ENCODE peak calls at places on chromosomes 4 and X, in six cellular contexts. B, R, I, L, K and C are unnamed samples.

GRCh38 chr4:16439003-16439402 is 212.7 kb upstream of the TAPT1 start:
- DNase-seq in R (no peak), K (no peak), L (no peak), I (peak; percentile 60), B (no peak), C (no peak)

GRCh38 chrX:150683536-150684146 is 9.6 kb upstream of the MTMR1 start:
- DNase-seq in I (peak; percentile 65), B (no peak), L (no peak), K (no peak), R (no peak), C (no peak)

GRCh38 chr4:26687728-26688127 is 103.8 kb downstream of the TBC1D19 start:
- DNase-seq in L (no peak), R (no peak), I (peak; percentile 87), K (no peak), B (no peak), C (no peak)

GRCh38 chr4:165006457-165006856 is 25.3 kb upstream of the TRIM60 start:
- DNase-seq in R (no peak), B (no peak), K (no peak), L (no peak), I (no peak), C (no peak)

GRCh38 chr4:54276633-54277426 is 47.7 kb downstream of the PDGFRA start:
- DNase-seq in R (no peak), K (no peak), B (no peak), L (no peak), I (peak; percentile 85), C (no peak)

GRCh38 chrX:115582871-115583729 is 22.1 kb downstream of the PLS3 start:
- DNase-seq in L (no peak), R (no peak), I (no peak), B (no peak), K (no peak), C (no peak)

GRCh38 chr4:17654701-17655100 is 40.3 kb downstream of the MED28 start:
- DNase-seq in L (no peak), R (no peak), I (no peak), K (no peak), B (no peak), C (no peak)

GRCh38 chr4:186144596-186145569 is 40.4 kb downstream of the FAM149A start:
- DNase-seq in R (peak; percentile 83), K (peak; percentile 69), L (peak; percentile 51), I (peak; percentile 97), B (peak; percentile 21), C (peak; percentile 77)

GRCh38 chr4:99642725-99643489 is 14.7 kb downstream of the C4orf54 start:
- DNase-seq in R (no peak), I (no peak), B (peak; percentile 95), K (peak; percentile 75), L (peak; percentile 79), C (peak; percentile 84)

GRCh38 chr4:128524311-128524710 is 236.7 kb upstream of the PGRMC2 start:
- DNase-seq in B (peak; percentile 23), R (peak; percentile 80), K (no peak), L (no peak), I (peak; percentile 87), C (no peak)

GRCh38 chrX:141405486-141405877 is 163.2 kb upstream of the SPANXC start:
- DNase-seq in I (no peak), L (no peak), B (no peak), R (no peak), K (no peak), C (no peak)

GRCh38 chr4:114615435-114615834 is 16.8 kb downstream of the UGT8 start:
- DNase-seq in B (no peak), K (no peak), R (no peak), I (peak; percentile 14), L (no peak), C (no peak)

GRCh38 chr4:24810016-24810415 is 14.6 kb downstream of the SOD3 start:
- DNase-seq in R (no peak), I (peak; percentile 86), K (no peak), B (no peak), L (no peak), C (no peak)

GRCh38 chrX:97639526-97639925 is 755.8 kb downstream of the RPA4 start:
- DNase-seq in K (no peak), I (no peak), B (no peak), R (no peak), L (no peak), C (no peak)

GRCh38 chr4:1416051-1416947 is 10.1 kb upstream of the NKX1-1 start:
- DNase-seq in I (peak; percentile 80), B (no peak), R (peak; percentile 62), K (no peak), L (no peak), C (no peak)

GRCh38 chr4:24477919-24478318 is 106.4 kb downstream of the DHX15 start:
- DNase-seq in R (no peak), I (peak; percentile 85), B (no peak), K (peak; percentile 50), L (peak; percentile 48), C (peak; percentile 25)

GRCh38 chrX:144219035-144219434 is 335.2 kb downstream of the UBE2NL start:
- DNase-seq in K (no peak), L (no peak), R (peak; percentile 21), B (no peak), I (no peak), C (no peak)

GRCh38 chrX:102959471-102959870 is 22.4 kb downstream of the RAB40AL start:
- DNase-seq in L (no peak), R (no peak), K (no peak), I (peak; percentile 60), B (no peak), C (no peak)

GRCh38 chr4:99540287-99540939 is 23.4 kb downstream of the TRMT10A start:
- DNase-seq in B (no peak), I (no peak), K (no peak), L (no peak), R (no peak), C (no peak)

GRCh38 chr4:150569384-150569987 is 12.5 kb upstream of the MAB21L2 start:
- DNase-seq in K (no peak), L (no peak), I (peak; percentile 58), R (no peak), B (no peak), C (no peak)

GRCh38 chr4:138007572-138007971 is 234.6 kb downstream of the SLC7A11 start:
- DNase-seq in K (no peak), L (no peak), I (no peak), B (no peak), R (no peak), C (no peak)

GRCh38 chrX:38961936-38962335 is 160.7 kb downstream of the MID1IP1 start:
- DNase-seq in I (no peak), K (no peak), L (no peak), B (no peak), R (no peak), C (no peak)

GRCh38 chr4:106583567-106583966 is 215.0 kb upstream of the GIMD1 start:
- DNase-seq in K (no peak), I (peak; percentile 82), L (no peak), R (no peak), B (no peak), C (no peak)

GRCh38 chrX:27995611-27996010 is 14.4 kb upstream of the DCAF8L1 start:
- DNase-seq in B (no peak), R (no peak), I (no peak), L (no peak), K (no peak), C (no peak)

GRCh38 chrX:38800981-38801845 is at the start of gene MID1IP1:
- DNase-seq in R (peak; percentile 93), K (peak; percentile 91), I (peak; percentile 96), L (peak; percentile 93), B (peak; percentile 94), C (peak; percentile 91)

GRCh38 chr4:151624606-151625565 is 135.9 kb downstream of the GATB start:
- DNase-seq in I (no peak), R (no peak), L (no peak), B (no peak), K (no peak), C (peak; percentile 67)

GRCh38 chr4:171985129-171985528 is 171.9 kb downstream of the GALNTL6 start:
- DNase-seq in K (no peak), I (no peak), R (no peak), L (no peak), B (no peak), C (no peak)

DNA sequence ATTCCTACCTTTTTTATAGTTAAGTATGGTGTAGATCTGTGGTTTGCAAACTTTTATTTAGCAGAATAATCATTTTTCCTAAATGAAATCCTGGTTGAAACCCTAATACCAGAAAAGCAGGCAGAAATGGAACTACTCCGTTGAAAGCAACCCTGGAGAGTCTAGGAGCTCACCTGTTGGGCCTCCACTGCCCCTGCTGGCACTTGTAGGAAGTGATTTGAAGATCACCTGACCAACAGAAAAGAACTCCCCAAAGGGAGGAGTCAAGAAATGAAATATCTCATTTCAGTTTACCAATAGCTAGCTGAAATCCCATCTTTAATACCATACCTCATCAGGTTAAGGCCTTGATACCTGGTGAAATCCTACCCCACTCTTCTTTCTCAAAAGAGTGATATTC is 277.1 kb downstream of the KLHL13 start:
- DNase-seq in K (no peak), R (no peak), L (no peak), I (no peak), B (no peak), C (no peak)
- TF ChIP-seq CTCF in K (no peak), R (no peak), L (no peak), I (no peak), B (no peak), C (no peak)

DNA sequence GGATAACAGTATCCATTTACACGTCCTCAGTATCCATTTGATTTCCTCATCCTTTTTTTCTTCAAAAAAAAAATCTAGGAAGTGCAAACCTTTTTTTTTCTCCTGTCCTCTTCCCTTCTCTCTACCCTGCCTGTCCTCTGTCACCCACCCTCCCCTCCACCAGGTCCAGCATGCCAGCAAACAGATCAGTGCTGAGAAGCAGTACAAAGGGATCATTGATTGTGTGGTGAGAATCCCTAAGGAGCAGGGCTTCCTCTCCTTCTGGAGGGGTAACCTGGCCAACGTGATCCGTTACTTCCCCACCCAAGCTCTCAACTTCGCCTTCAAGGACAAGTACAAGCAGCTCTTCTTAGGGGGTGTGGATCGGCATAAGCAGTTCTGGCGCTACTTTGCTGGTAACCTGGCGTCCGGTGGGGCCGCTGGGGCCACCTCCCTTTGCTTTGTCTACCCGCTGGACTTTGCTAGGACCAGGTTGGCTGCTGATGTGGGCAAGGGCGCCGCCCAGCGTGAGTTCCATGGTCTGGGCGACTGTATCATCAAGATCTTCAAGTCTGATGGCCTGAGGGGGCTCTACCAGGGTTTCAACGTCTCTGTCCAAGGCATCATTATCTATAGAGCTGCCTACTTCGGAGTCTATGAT is 1.7 kb downstream of the SLC25A4 start:
- DNase-seq in K (no peak), B (peak; percentile 57), L (no peak), R (no peak), I (no peak), C (no peak)
- H3K4me3 ChIP-seq in K (peak overlapping the region; percentile 69), B (peak overlapping the region; percentile 75), L (peak overlapping the region; percentile 80), R (peak overlapping the region; percentile 57), I (peak overlapping the region; percentile 80), C (no peak overlapping the region)

GRCh38 chr4:145938618-145939177 is at the start of gene ZNF827:
- DNase-seq in L (peak; percentile 71), B (peak; percentile 80), I (peak; percentile 86), K (peak; percentile 72), R (peak; percentile 85), C (peak; percentile 66)
- H3K36me3 ChIP-seq in L (no peaks in the 10 kb centered on the region), B (no peaks in the 10 kb centered on the region), I (no peaks in the 10 kb centered on the region), K (no peaks in the 10 kb centered on the region), R (no peaks in the 10 kb centered on the region), C (no peaks in the 10 kb centered on the region)

GRCh38 chr4:20987191-20987590 is 286.9 kb downstream of the PACRGL start:
- DNase-seq in B (no peak), R (no peak), I (no peak), L (no peak), K (no peak), C (no peak)
- TF ChIP-seq CTCF in B (no peak), R (no peak), I (no peak), L (no peak), K (no peak), C (no peak)